ENCODE peak calls at places on chromosomes 16 and 17, in nine cellular contexts. One of them, this sample, is unnamed.

GRCh38 chr16:166375-167116 is 768 bp downstream of the HBM start:
- DNase-seq in epithelial cell of proximal tubule: no peak
- DNase-seq in fibroblast of pulmonary artery: no peak
- DNase-seq in bronchial epithelial cell: no peak
- DNase-seq in astrocyte of the spinal cord: no peak
- DNase-seq in AG04450: no peak
- DNase-seq in fibroblast of the aortic adventitia: no peak
- DNase-seq in cardiac muscle cell: no peak
- DNase-seq in thyroid gland: no peak
- DNase-seq in this sample: no peak

GRCh38 chr17:9924735-9925191 is 19.7 kb upstream of the RCVRN start:
- DNase-seq in bronchial epithelial cell: peak; percentile 56
- DNase-seq in epithelial cell of proximal tubule: peak; percentile 39
- DNase-seq in thyroid gland: peak; percentile 9
- DNase-seq in fibroblast of pulmonary artery: peak; percentile 78
- DNase-seq in astrocyte of the spinal cord: peak; percentile 75
- DNase-seq in AG04450: peak; percentile 21
- DNase-seq in fibroblast of the aortic adventitia: peak; percentile 78
- DNase-seq in cardiac muscle cell: peak; percentile 83
- DNase-seq in this sample: peak; percentile 64

GRCh38 chr16:82138478-82139285 is 31.3 kb downstream of the MPHOSPH6 start:
- DNase-seq in epithelial cell of proximal tubule: no peak
- DNase-seq in fibroblast of pulmonary artery: no peak
- DNase-seq in bronchial epithelial cell: no peak
- DNase-seq in fibroblast of the aortic adventitia: no peak
- DNase-seq in thyroid gland: no peak
- DNase-seq in astrocyte of the spinal cord: no peak
- DNase-seq in cardiac muscle cell: no peak
- DNase-seq in AG04450: no peak
- DNase-seq in this sample: no peak

GRCh38 chr16:54242199-54242598 is 44.4 kb downstream of the IRX3 start:
- DNase-seq in epithelial cell of proximal tubule: no peak
- DNase-seq in AG04450: no peak
- DNase-seq in astrocyte of the spinal cord: no peak
- DNase-seq in thyroid gland: no peak
- DNase-seq in fibroblast of the aortic adventitia: no peak
- DNase-seq in bronchial epithelial cell: no peak
- DNase-seq in cardiac muscle cell: no peak
- DNase-seq in fibroblast of pulmonary artery: no peak
- DNase-seq in this sample: no peak

GRCh38 chr17:77371117-77371887 is 230.5 kb downstream of the SEC14L1 start:
- DNase-seq in fibroblast of the aortic adventitia: peak; percentile 67
- DNase-seq in cardiac muscle cell: peak; percentile 52
- DNase-seq in AG04450: no peak
- DNase-seq in fibroblast of pulmonary artery: no peak
- DNase-seq in epithelial cell of proximal tubule: no peak
- DNase-seq in bronchial epithelial cell: no peak
- DNase-seq in astrocyte of the spinal cord: peak; percentile 69
- DNase-seq in thyroid gland: no peak
- DNase-seq in this sample: peak; percentile 87

GRCh38 chr16:13973321-13974023 is 53.5 kb downstream of the ERCC4 start:
- DNase-seq in AG04450: no peak
- DNase-seq in cardiac muscle cell: no peak
- DNase-seq in thyroid gland: no peak
- DNase-seq in epithelial cell of proximal tubule: no peak
- DNase-seq in astrocyte of the spinal cord: no peak
- DNase-seq in bronchial epithelial cell: no peak
- DNase-seq in fibroblast of pulmonary artery: no peak
- DNase-seq in fibroblast of the aortic adventitia: no peak
- DNase-seq in this sample: no peak

GRCh38 chr17:47277921-47278320 is 24.3 kb downstream of the ITGB3 start:
- DNase-seq in bronchial epithelial cell: no peak
- DNase-seq in thyroid gland: no peak
- DNase-seq in astrocyte of the spinal cord: no peak
- DNase-seq in epithelial cell of proximal tubule: no peak
- DNase-seq in fibroblast of the aortic adventitia: no peak
- DNase-seq in cardiac muscle cell: no peak
- DNase-seq in AG04450: no peak
- DNase-seq in fibroblast of pulmonary artery: no peak
- DNase-seq in this sample: peak; percentile 41

GRCh38 chr17:43465049-43465448 is 18.7 kb upstream of the DHX8 start:
- DNase-seq in epithelial cell of proximal tubule: no peak
- DNase-seq in cardiac muscle cell: no peak
- DNase-seq in bronchial epithelial cell: no peak
- DNase-seq in astrocyte of the spinal cord: no peak
- DNase-seq in fibroblast of pulmonary artery: no peak
- DNase-seq in fibroblast of the aortic adventitia: no peak
- DNase-seq in AG04450: no peak
- DNase-seq in thyroid gland: no peak
- DNase-seq in this sample: no peak

DNA sequence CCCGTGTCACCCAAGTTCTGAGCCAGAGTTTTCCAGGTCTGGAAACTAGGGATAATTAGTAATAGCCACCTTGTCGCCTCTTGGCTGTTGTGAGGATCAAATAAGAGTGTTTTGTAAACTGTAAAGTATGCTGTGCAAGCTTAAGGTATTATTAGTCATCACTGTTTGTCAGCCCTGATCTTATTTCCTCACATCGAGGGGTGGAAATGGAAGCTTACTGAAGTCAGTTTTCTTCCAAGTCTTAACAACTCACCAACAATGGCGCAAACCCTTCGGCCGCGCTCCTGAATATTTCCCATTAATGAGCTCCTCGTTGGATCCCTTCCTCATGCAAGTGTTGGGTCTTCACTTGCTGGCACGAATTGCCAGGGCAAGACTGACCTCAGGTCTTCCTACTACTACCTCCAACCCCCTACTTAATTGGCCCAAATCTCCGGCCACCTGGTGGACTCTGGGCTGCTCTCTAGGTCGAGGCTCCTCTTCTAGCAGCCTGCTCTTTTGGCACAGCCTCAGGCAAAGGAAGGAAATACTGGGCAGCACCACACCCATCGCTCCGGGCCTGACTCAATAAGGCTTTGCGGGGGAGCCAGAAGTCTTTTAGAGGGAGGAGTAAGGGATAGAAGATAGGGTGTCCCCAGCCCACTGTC is 874 bp upstream of the SLC35B1 start:
- DNase-seq in astrocyte of the spinal cord: no peak
- DNase-seq in fibroblast of the aortic adventitia: peak; percentile 25
- DNase-seq in fibroblast of pulmonary artery: no peak
- DNase-seq in thyroid gland: peak; percentile 13
- DNase-seq in cardiac muscle cell: no peak
- DNase-seq in epithelial cell of proximal tubule: no peak
- DNase-seq in bronchial epithelial cell: peak; percentile 77
- DNase-seq in AG04450: no peak
- DNase-seq in this sample: no peak
- H3K4me3 ChIP-seq in astrocyte of the spinal cord: peak overlapping the region; percentile 99
- H3K4me3 ChIP-seq in fibroblast of the aortic adventitia: peak overlapping the region; percentile 73
- H3K4me3 ChIP-seq in fibroblast of pulmonary artery: peak overlapping the region; percentile 99
- H3K4me3 ChIP-seq in thyroid gland: peak overlapping the region; percentile 88
- H3K4me3 ChIP-seq in cardiac muscle cell: no peak overlapping the region
- H3K4me3 ChIP-seq in epithelial cell of proximal tubule: peak overlapping the region; percentile 87
- H3K4me3 ChIP-seq in bronchial epithelial cell: peak overlapping the region; percentile 20
- H3K4me3 ChIP-seq in AG04450: peak overlapping the region; percentile 73
- H3K4me3 ChIP-seq in this sample: peak overlapping the region; percentile 74

GRCh38 chr17:17437893-17438292 is 38.9 kb upstream of the MED9 start:
- DNase-seq in fibroblast of pulmonary artery: no peak
- DNase-seq in astrocyte of the spinal cord: no peak
- DNase-seq in cardiac muscle cell: no peak
- DNase-seq in bronchial epithelial cell: no peak
- DNase-seq in fibroblast of the aortic adventitia: no peak
- DNase-seq in thyroid gland: no peak
- DNase-seq in AG04450: no peak
- DNase-seq in epithelial cell of proximal tubule: no peak
- DNase-seq in this sample: no peak

GRCh38 chr17:17443173-17443572 is 33.6 kb upstream of the MED9 start:
- DNase-seq in astrocyte of the spinal cord: no peak
- DNase-seq in bronchial epithelial cell: peak; percentile 39
- DNase-seq in thyroid gland: no peak
- DNase-seq in fibroblast of pulmonary artery: no peak
- DNase-seq in fibroblast of the aortic adventitia: no peak
- DNase-seq in epithelial cell of proximal tubule: no peak
- DNase-seq in cardiac muscle cell: no peak
- DNase-seq in AG04450: no peak
- DNase-seq in this sample: peak; percentile 56

GRCh38 chr17:17440938-17441730 is 35.7 kb upstream of the MED9 start:
- DNase-seq in thyroid gland: peak; percentile 46
- DNase-seq in fibroblast of pulmonary artery: no peak
- DNase-seq in epithelial cell of proximal tubule: no peak
- DNase-seq in cardiac muscle cell: no peak
- DNase-seq in bronchial epithelial cell: no peak
- DNase-seq in astrocyte of the spinal cord: no peak
- DNase-seq in fibroblast of the aortic adventitia: no peak
- DNase-seq in AG04450: no peak
- DNase-seq in this sample: no peak

GRCh38 chr17:17437461-17437860 is 39.3 kb upstream of the MED9 start:
- DNase-seq in cardiac muscle cell: no peak
- DNase-seq in fibroblast of pulmonary artery: no peak
- DNase-seq in epithelial cell of proximal tubule: no peak
- DNase-seq in AG04450: no peak
- DNase-seq in thyroid gland: no peak
- DNase-seq in fibroblast of the aortic adventitia: no peak
- DNase-seq in bronchial epithelial cell: no peak
- DNase-seq in astrocyte of the spinal cord: no peak
- DNase-seq in this sample: no peak

DNA sequence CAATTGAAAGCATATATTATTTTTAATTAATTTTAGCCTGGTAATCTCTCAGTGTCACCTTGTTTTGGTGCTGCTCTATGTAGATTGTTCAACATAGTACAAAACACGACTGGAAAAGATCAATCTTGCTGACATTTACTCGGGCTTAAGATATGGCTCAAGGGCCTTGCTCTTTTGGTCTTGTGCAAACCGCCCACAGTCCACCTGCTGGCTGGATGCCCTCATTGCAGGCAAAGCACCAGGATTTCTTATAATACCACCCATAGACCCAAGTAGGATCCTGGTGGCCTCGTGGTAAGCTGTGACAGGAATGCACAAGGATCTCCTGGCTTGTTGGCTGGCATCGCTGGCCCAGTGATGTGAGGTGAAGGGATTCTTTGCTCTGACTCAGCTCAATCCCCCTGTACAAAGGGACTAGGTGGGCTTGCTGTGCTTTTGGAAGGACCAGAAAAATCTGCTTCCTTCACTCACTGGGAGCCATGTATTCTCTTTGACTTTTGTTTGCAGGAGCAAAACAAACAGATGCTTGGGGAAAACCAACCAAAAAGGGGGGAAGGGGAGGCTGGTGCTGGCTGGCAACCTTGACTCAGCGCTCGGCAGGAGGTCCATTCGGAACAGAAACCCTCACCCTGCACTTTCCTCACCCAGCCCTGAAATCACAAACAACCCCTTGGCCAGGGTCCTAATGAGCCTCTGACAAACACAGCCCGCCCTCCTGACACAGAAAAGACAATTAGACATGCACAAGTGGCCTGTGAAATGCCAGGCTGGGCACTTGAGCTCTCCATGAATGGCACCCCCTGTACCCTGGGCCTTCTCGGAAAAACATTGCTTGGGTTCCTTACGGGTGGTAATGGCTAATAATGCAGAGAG is 36.6 kb upstream of the MED9 start:
- DNase-seq in astrocyte of the spinal cord: peak; percentile 63
- DNase-seq in fibroblast of pulmonary artery: peak; percentile 66
- DNase-seq in thyroid gland: peak; percentile 95
- DNase-seq in bronchial epithelial cell: peak; percentile 48
- DNase-seq in epithelial cell of proximal tubule: peak; percentile 93
- DNase-seq in fibroblast of the aortic adventitia: peak; percentile 56
- DNase-seq in AG04450: no peak
- DNase-seq in cardiac muscle cell: peak; percentile 58
- DNase-seq in this sample: no peak
- TF ChIP-seq CTCF in astrocyte of the spinal cord: peak; percentile 61
- TF ChIP-seq CTCF in fibroblast of pulmonary artery: peak; percentile 60
- TF ChIP-seq CTCF in thyroid gland: peak; percentile 54
- TF ChIP-seq CTCF in bronchial epithelial cell: peak; percentile 69
- TF ChIP-seq CTCF in epithelial cell of proximal tubule: peak; percentile 71
- TF ChIP-seq CTCF in fibroblast of the aortic adventitia: peak; percentile 61
- TF ChIP-seq CTCF in AG04450: peak; percentile 52
- TF ChIP-seq CTCF in cardiac muscle cell: peak; percentile 56
- TF ChIP-seq CTCF in this sample: peak; percentile 48

GRCh38 chr16:70692481-70693203 is 6.8 kb upstream of the MTSS2 start:
- DNase-seq in thyroid gland: no peak
- DNase-seq in fibroblast of pulmonary artery: no peak
- DNase-seq in cardiac muscle cell: no peak
- DNase-seq in fibroblast of the aortic adventitia: no peak
- DNase-seq in astrocyte of the spinal cord: no peak
- DNase-seq in epithelial cell of proximal tubule: no peak
- DNase-seq in bronchial epithelial cell: no peak
- DNase-seq in AG04450: no peak
- DNase-seq in this sample: no peak

GRCh38 chr16:70693231-70693671 is 7.4 kb upstream of the MTSS2 start:
- DNase-seq in astrocyte of the spinal cord: no peak
- DNase-seq in thyroid gland: no peak
- DNase-seq in fibroblast of the aortic adventitia: no peak
- DNase-seq in bronchial epithelial cell: no peak
- DNase-seq in cardiac muscle cell: no peak
- DNase-seq in AG04450: no peak
- DNase-seq in fibroblast of pulmonary artery: no peak
- DNase-seq in epithelial cell of proximal tubule: no peak
- DNase-seq in this sample: peak; percentile 56

GRCh38 chr16:70689970-70690905 is 4.4 kb upstream of the MTSS2 start:
- DNase-seq in astrocyte of the spinal cord: no peak
- DNase-seq in fibroblast of the aortic adventitia: no peak
- DNase-seq in AG04450: no peak
- DNase-seq in thyroid gland: no peak
- DNase-seq in bronchial epithelial cell: no peak
- DNase-seq in cardiac muscle cell: no peak
- DNase-seq in fibroblast of pulmonary artery: no peak
- DNase-seq in epithelial cell of proximal tubule: no peak
- DNase-seq in this sample: no peak

GRCh38 chr16:70691223-70692129 is 5.6 kb upstream of the MTSS2 start:
- DNase-seq in thyroid gland: no peak
- DNase-seq in AG04450: peak; percentile 96
- DNase-seq in cardiac muscle cell: peak; percentile 96
- DNase-seq in astrocyte of the spinal cord: peak; percentile 96
- DNase-seq in fibroblast of pulmonary artery: peak; percentile 88
- DNase-seq in bronchial epithelial cell: no peak
- DNase-seq in fibroblast of the aortic adventitia: peak; percentile 94
- DNase-seq in epithelial cell of proximal tubule: no peak
- DNase-seq in this sample: peak; percentile 100

DNA sequence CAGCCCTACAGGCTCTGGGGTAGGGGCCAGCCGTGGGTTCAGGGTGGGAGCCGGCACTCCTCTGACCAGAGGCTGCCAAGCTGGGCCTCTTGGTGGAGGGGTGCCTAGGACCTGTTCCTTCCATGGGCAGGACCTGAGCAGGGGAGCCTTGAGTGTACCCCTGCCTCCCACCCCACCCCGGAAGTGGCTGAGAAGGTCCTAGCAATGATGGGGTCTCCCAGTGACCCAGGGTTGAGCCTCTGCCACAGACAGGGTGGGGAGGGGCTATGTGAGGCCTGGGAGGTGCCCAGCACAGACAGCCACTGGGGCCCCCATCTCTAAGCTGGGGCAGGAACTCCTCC is 6.2 kb upstream of the MTSS2 start:
- DNase-seq in bronchial epithelial cell: no peak
- DNase-seq in astrocyte of the spinal cord: no peak
- DNase-seq in thyroid gland: no peak
- DNase-seq in fibroblast of the aortic adventitia: no peak
- DNase-seq in fibroblast of pulmonary artery: no peak
- DNase-seq in AG04450: no peak
- DNase-seq in epithelial cell of proximal tubule: no peak
- DNase-seq in cardiac muscle cell: no peak
- DNase-seq in this sample: no peak
- H3K4me3 ChIP-seq in bronchial epithelial cell: no peak overlapping the region
- H3K4me3 ChIP-seq in astrocyte of the spinal cord: no peak overlapping the region
- H3K4me3 ChIP-seq in thyroid gland: no peak overlapping the region
- H3K4me3 ChIP-seq in fibroblast of the aortic adventitia: no peak overlapping the region
- H3K4me3 ChIP-seq in fibroblast of pulmonary artery: no peak overlapping the region
- H3K4me3 ChIP-seq in AG04450: no peak overlapping the region
- H3K4me3 ChIP-seq in epithelial cell of proximal tubule: no peak overlapping the region
- H3K4me3 ChIP-seq in cardiac muscle cell: no peak overlapping the region
- H3K4me3 ChIP-seq in this sample: no peak overlapping the region

GRCh38 chr17:14301279-14301760 is 439 bp downstream of the HS3ST3B1 start:
- DNase-seq in astrocyte of the spinal cord: peak; percentile 35
- DNase-seq in cardiac muscle cell: no peak
- DNase-seq in epithelial cell of proximal tubule: no peak
- DNase-seq in fibroblast of the aortic adventitia: no peak
- DNase-seq in bronchial epithelial cell: peak; percentile 29
- DNase-seq in fibroblast of pulmonary artery: no peak
- DNase-seq in thyroid gland: no peak
- DNase-seq in AG04450: no peak
- DNase-seq in this sample: no peak
- TF ChIP-seq CTCF in astrocyte of the spinal cord: no peak
- TF ChIP-seq CTCF in cardiac muscle cell: no peak
- TF ChIP-seq CTCF in epithelial cell of proximal tubule: no peak
- TF ChIP-seq CTCF in fibroblast of the aortic adventitia: no peak
- TF ChIP-seq CTCF in bronchial epithelial cell: no peak
- TF ChIP-seq CTCF in fibroblast of pulmonary artery: no peak
- TF ChIP-seq CTCF in thyroid gland: peak; percentile 20
- TF ChIP-seq CTCF in AG04450: no peak
- TF ChIP-seq CTCF in this sample: no peak

This sample was measured in AG10803.